ENCODE peak calls at places on chromosome 5, in ten cellular contexts. M is colonic mucosa, U is IMR-90, P is Panc1, R is AG10803, K is A549, B is fibroblast of pulmonary artery, V is neural progenitor cell, H is AG04449, Q is Caco-2. N is an unnamed sample.

GRCh38 chr5:158126442-158127399 is 267.8 kb upstream of the CLINT1 start:
- DNase-seq in B (no peak), K (no peak), Q (no peak), R (peak), H (no peak), P (no peak), M (no peak), V (no peak), U (no peak), N (no peak)

GRCh38 chr5:149221731-149222342 is 49.8 kb upstream of the AFAP1L1 start:
- DNase-seq in R (no peak), M (no peak), K (no peak), P (no peak), Q (no peak), V (no peak), H (no peak), B (peak), U (peak), N (no peak)

GRCh38 chr5:57816108-57816507 is 333.5 kb upstream of the ACTBL2 start:
- DNase-seq in Q (no peak), H (peak), U (peak), P (peak), R (peak), K (peak), M (no peak), B (peak), V (no peak), N (no peak)

GRCh38 chr5:16992444-16992843 is 56.4 kb upstream of the MYO10 start:
- DNase-seq in H (no peak), R (no peak), M (no peak), V (no peak), P (no peak), U (no peak), K (no peak), Q (no peak), B (no peak), N (no peak)

GRCh38 chr5:158879993-158880392 is 219.7 kb downstream of the EBF1 start:
- DNase-seq in M (no peak), P (no peak), U (no peak), H (no peak), B (no peak), Q (no peak), V (no peak), R (no peak), K (no peak), N (no peak)

GRCh38 chr5:133827001-133827400 is 141.4 kb downstream of the C5orf15 start:
- DNase-seq in R (no peak), H (no peak), V (no peak), P (no peak), M (no peak), K (no peak), B (no peak), U (no peak), Q (no peak), N (no peak)

GRCh38 chr5:142636698-142637324 is 49.1 kb downstream of the FGF1 start:
- DNase-seq in K (no peak), M (no peak), P (no peak), R (no peak), Q (no peak), H (no peak), U (no peak), B (no peak), V (no peak), N (no peak)

GRCh38 chr5:168411871-168412270 is 74.4 kb upstream of the RARS1 start:
- DNase-seq in P (no peak), Q (no peak), K (no peak), R (no peak), H (no peak), M (no peak), V (no peak), B (no peak), U (no peak), N (no peak)

GRCh38 chr5:94623026-94623425 is 4.6 kb downstream of the SLF1 start:
- DNase-seq in M (no peak), U (no peak), R (peak), K (no peak), H (no peak), V (no peak), B (peak), P (no peak), Q (no peak), N (no peak)

GRCh38 chr5:152246401-152246800 is 158.7 kb downstream of the NMUR2 start:
- DNase-seq in P (no peak), M (no peak), V (peak), K (peak), B (peak), R (no peak), H (no peak), U (peak), Q (peak), N (peak)

GRCh38 chr5:57441557-57441956 is 41.1 kb downstream of the ACTBL2 start:
- DNase-seq in V (no peak), P (no peak), M (no peak), Q (no peak), R (peak), U (peak), H (peak), B (peak), K (peak), N (no peak)

GRCh38 chr5:7272408-7272807 is 123.5 kb upstream of the ADCY2 start:
- DNase-seq in M (no peak), V (no peak), K (no peak), U (no peak), P (no peak), H (no peak), Q (no peak), R (no peak), B (no peak), N (no peak)

GRCh38 chr5:143986567-143987242 is 174.7 kb downstream of the HMHB1 start:
- DNase-seq in K (no peak), H (peak), P (no peak), Q (no peak), R (peak), B (peak), V (no peak), U (peak), M (no peak), N (no peak)

GRCh38 chr5:169911448-169912212 is 68.7 kb downstream of the INSYN2B start:
- DNase-seq in B (no peak), U (no peak), P (no peak), H (no peak), Q (no peak), M (no peak), R (no peak), V (no peak), K (peak), N (no peak)

GRCh38 chr5:1488882-1489680 is 34.7 kb downstream of the LPCAT1 start:
- DNase-seq in V (no peak), B (peak), U (peak), Q (no peak), H (peak), K (no peak), M (peak), P (peak), R (peak), N (no peak)

GRCh38 chr5:117638581-117638980 is 1064.0 kb upstream of the SEMA6A start:
- DNase-seq in U (no peak), K (no peak), H (no peak), P (no peak), R (no peak), Q (no peak), B (no peak), V (no peak), M (no peak), N (no peak)

GRCh38 chr5:97458851-97459250 is 275.8 kb upstream of the RIOK2 start:
- DNase-seq in P (no peak), M (no peak), Q (no peak), H (no peak), B (no peak), K (no peak), V (no peak), R (no peak), U (no peak), N (no peak)

GRCh38 chr5:15518786-15519185 is 18.8 kb downstream of the FBXL7 start:
- DNase-seq in U (no peak), Q (no peak), B (no peak), H (no peak), R (no peak), M (no peak), P (no peak), V (no peak), K (no peak), N (no peak)

GRCh38 chr5:176188085-176188484 is 50.1 kb upstream of the SIMC1 start:
- DNase-seq in H (no peak), K (no peak), V (no peak), B (no peak), R (no peak), P (no peak), Q (no peak), M (no peak), U (no peak), N (no peak)

GRCh38 chr5:133391349-133392136 is 220.8 kb downstream of the FSTL4 start:
- DNase-seq in P (no peak), U (no peak), M (no peak), H (no peak), Q (no peak), R (no peak), B (no peak), K (no peak), V (no peak), N (no peak)

GRCh38 chr5:76046761-76047160 is 36.4 kb upstream of the SV2C start:
- DNase-seq in H (no peak), U (no peak), M (no peak), Q (no peak), R (no peak), P (no peak), K (no peak), V (no peak), B (no peak), N (no peak)

GRCh38 chr5:86526811-86527348 is 90.9 kb upstream of the COX7C start:
- DNase-seq in H (no peak), V (no peak), B (no peak), P (no peak), Q (no peak), M (no peak), R (no peak), U (no peak), K (no peak), N (no peak)

GRCh38 chr5:13143630-13144029 is 800.9 kb downstream of the DNAH5 start:
- DNase-seq in P (no peak), Q (no peak), V (no peak), B (no peak), H (no peak), U (no peak), K (no peak), R (no peak), M (no peak), N (no peak)

GRCh38 chr5:16504571-16504970 is 39.0 kb upstream of the ZNF622 start:
- DNase-seq in P (no peak), H (no peak), K (no peak), V (no peak), R (no peak), M (no peak), Q (no peak), U (no peak), B (no peak), N (no peak)

GRCh38 chr5:61082516-61083280 is 79.6 kb downstream of the SMIM15 start:
- DNase-seq in B (peak), H (no peak), M (no peak), K (no peak), P (no peak), Q (no peak), R (peak), V (no peak), U (peak), N (no peak)

GRCh38 chr5:164153469-164154172 is 648.2 kb downstream of the MAT2B start:
- DNase-seq in M (no peak), Q (no peak), V (no peak), H (no peak), P (no peak), R (no peak), U (peak), B (peak), K (no peak), N (no peak)

GRCh38 chr5:30874234-30875034 is 319.1 kb upstream of the CDH6 start:
- DNase-seq in P (no peak), M (no peak), K (no peak), Q (no peak), H (no peak), V (no peak), B (no peak), R (no peak), U (peak), N (no peak)

GRCh38 chr5:116084231-116084630 is 594 bp upstream of the COMMD10 start:
- DNase-seq in H (no peak), K (peak), U (peak), V (peak), P (no peak), R (peak), Q (no peak), M (peak), B (peak), N (no peak)

GRCh38 chr5:133738271-133738670 is 125.9 kb upstream of the FSTL4 start:
- DNase-seq in B (no peak), P (no peak), U (no peak), K (no peak), M (no peak), Q (no peak), H (no peak), R (no peak), V (no peak), N (no peak)

GRCh38 chr5:40221796-40222195 is 457.9 kb upstream of the PTGER4 start:
- DNase-seq in V (no peak), H (peak), Q (no peak), P (no peak), U (peak), M (no peak), R (peak), K (no peak), B (peak), N (no peak)

GRCh38 chr5:72599519-72600400 is 92.5 kb upstream of the ZNF366 start:
- DNase-seq in B (peak), P (no peak), R (peak), V (no peak), M (no peak), H (no peak), U (peak), Q (no peak), K (peak), N (no peak)

GRCh38 chr5:167840736-167841135 is 450.7 kb upstream of the WWC1 start:
- DNase-seq in P (no peak), V (no peak), B (no peak), H (no peak), R (peak), Q (no peak), K (no peak), M (no peak), U (no peak), N (no peak)

GRCh38 chr5:167754501-167754941 is 536.9 kb upstream of the WWC1 start:
- DNase-seq in R (peak), H (peak), M (no peak), U (no peak), B (no peak), P (no peak), Q (no peak), V (no peak), K (no peak), N (no peak)

GRCh38 chr5:85441853-85442252 is 1057.2 kb upstream of the EDIL3 start:
- DNase-seq in R (no peak), B (no peak), H (no peak), P (no peak), Q (no peak), V (no peak), U (no peak), M (no peak), K (no peak), N (no peak)

GRCh38 chr5:85441138-85441537 is 1056.5 kb upstream of the EDIL3 start:
- DNase-seq in Q (no peak), U (no peak), R (no peak), M (no peak), H (no peak), P (no peak), V (no peak), K (no peak), B (no peak), N (no peak)
- TF ChIP-seq CTCF in Q (no peak), U (no peak), R (no peak), M (no peak), H (no peak), P (no peak), V (no peak), K (no peak), B (no peak), N (no peak)

GRCh38 chr5:139649082-139649991 is 1.2 kb downstream of the CXXC5 start:
- DNase-seq in R (no peak), B (no peak), M (no peak), U (no peak), Q (no peak), K (no peak), H (no peak), V (peak), P (no peak), N (no peak)
- TF ChIP-seq CTCF in R (no peak), B (no peak), M (no peak), U (peak), Q (no peak), K (no peak), H (peak), V (no peak), P (no peak), N (peak)

GRCh38 chr5:110221036-110221435 is 505.4 kb downstream of the TMEM232 start:
- DNase-seq in Q (no peak), H (no peak), K (no peak), B (no peak), U (no peak), V (no peak), P (no peak), M (no peak), R (no peak), N (no peak)
- TF ChIP-seq CTCF in Q (no peak), H (no peak), K (no peak), B (no peak), U (no peak), V (no peak), P (no peak), M (no peak), R (no peak), N (no peak)

DNA sequence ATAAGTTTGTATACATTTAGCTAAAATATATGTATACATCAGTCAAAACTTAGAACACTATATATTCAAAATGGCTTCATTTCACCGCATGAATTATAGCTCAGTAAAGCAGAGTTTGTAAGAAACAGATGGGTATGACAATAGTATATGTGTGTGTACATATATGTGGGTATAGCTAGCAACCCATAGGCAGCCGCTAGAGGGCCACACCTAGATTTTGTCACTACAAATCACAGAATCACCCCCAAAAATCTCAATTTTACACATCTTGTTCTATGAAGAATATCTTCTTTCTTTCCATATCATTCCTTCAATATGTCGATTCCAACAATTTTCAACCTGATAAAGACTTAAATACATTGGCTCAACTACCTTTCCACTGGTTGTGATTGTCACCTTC is 357.8 kb upstream of the CCNG1 start:
- DNase-seq in M (no peak), U (no peak), K (peak), V (no peak), R (no peak), B (no peak), H (no peak), Q (peak), P (no peak), N (no peak)
- TF ChIP-seq CTCF in M (no peak), U (no peak), K (peak), V (peak), R (no peak), B (no peak), H (no peak), Q (peak), P (peak), N (peak)

DNA sequence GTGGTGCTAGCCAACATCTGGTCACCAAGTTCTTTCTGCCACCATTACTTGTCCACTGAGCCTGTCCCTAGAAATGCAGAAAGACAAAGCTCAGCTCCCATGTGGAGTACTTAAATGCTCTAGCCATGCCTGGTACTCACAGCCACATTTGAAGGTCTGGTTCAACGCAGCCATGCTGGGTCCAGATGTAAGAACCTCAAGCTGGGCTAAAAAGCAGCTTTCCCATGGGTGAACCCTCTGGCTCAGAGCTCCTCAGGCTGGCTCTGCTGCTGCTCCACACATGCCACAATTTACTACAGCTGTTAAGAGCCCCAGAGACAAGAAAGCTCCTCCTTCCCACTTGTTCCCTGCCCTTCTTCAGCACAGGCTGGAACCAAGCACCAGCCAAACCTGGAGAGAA is 97.1 kb upstream of the LRRTM2 start:
- DNase-seq in R (peak), Q (no peak), P (no peak), M (no peak), U (no peak), K (no peak), V (no peak), B (no peak), H (no peak), N (no peak)
- TF ChIP-seq CTCF in R (no peak), Q (no peak), P (no peak), M (no peak), U (no peak), K (no peak), V (no peak), B (no peak), H (no peak), N (no peak)

GRCh38 chr5:148125641-148126040 is 42.7 kb upstream of the SPINK14 start:
- DNase-seq in M (no peak), Q (peak), K (peak), B (peak), R (no peak), P (no peak), V (no peak), U (peak), H (no peak), N (no peak)
- TF ChIP-seq CTCF in M (no peak), Q (peak), K (no peak), B (peak), R (no peak), P (peak), V (peak), U (no peak), H (no peak), N (no peak)

N was measured in progenitor cell of endocrine pancreas.